ENCODE peak calls at places on chromosomes 16 and 17, in nine cellular contexts. One of them, this sample, is unnamed.

GRCh38 chr17:71922439-71922838 is 198.4 kb upstream of the SOX9 start:
- DNase-seq in adrenal gland: no peak
- DNase-seq in NB4: no peak
- DNase-seq in left cardiac atrium: no peak
- DNase-seq in activated CD4-positive, alpha-beta T cell treated with anti-CD3 and anti-CD28 coated beads, Interleukin-2, amount 10 ng/mL, durations not matched to agents 7 days and 5 days: no peak
- DNase-seq in endothelial cell: no peak
- DNase-seq in COR-L47: no peak
- DNase-seq in effector CD4-positive, alpha-beta T cell: no peak
- DNase-seq in RPMI8226: no peak
- DNase-seq in this sample: peak; percentile 87

GRCh38 chr17:20225162-20226115 is 216.3 kb downstream of the SPECC1 start:
- DNase-seq in adrenal gland: no peak
- DNase-seq in NB4: no peak
- DNase-seq in left cardiac atrium: no peak
- DNase-seq in activated CD4-positive, alpha-beta T cell treated with anti-CD3 and anti-CD28 coated beads, Interleukin-2, amount 10 ng/mL, durations not matched to agents 7 days and 5 days: no peak
- DNase-seq in endothelial cell: no peak
- DNase-seq in COR-L47: no peak
- DNase-seq in effector CD4-positive, alpha-beta T cell: no peak
- DNase-seq in RPMI8226: no peak
- DNase-seq in this sample: no peak

GRCh38 chr16:53433930-53434435 is 288 bp upstream of the RBL2 start:
- DNase-seq in adrenal gland: no peak
- DNase-seq in NB4: no peak
- DNase-seq in left cardiac atrium: no peak
- DNase-seq in activated CD4-positive, alpha-beta T cell treated with anti-CD3 and anti-CD28 coated beads, Interleukin-2, amount 10 ng/mL, durations not matched to agents 7 days and 5 days: peak; percentile 81
- DNase-seq in endothelial cell: no peak
- DNase-seq in COR-L47: no peak
- DNase-seq in effector CD4-positive, alpha-beta T cell: no peak
- DNase-seq in RPMI8226: no peak
- DNase-seq in this sample: no peak

GRCh38 chr17:17191346-17191792 is 14.8 kb downstream of the PLD6 start:
- DNase-seq in adrenal gland: no peak
- DNase-seq in NB4: no peak
- DNase-seq in left cardiac atrium: peak; percentile 55
- DNase-seq in activated CD4-positive, alpha-beta T cell treated with anti-CD3 and anti-CD28 coated beads, Interleukin-2, amount 10 ng/mL, durations not matched to agents 7 days and 5 days: no peak
- DNase-seq in endothelial cell: no peak
- DNase-seq in COR-L47: no peak
- DNase-seq in effector CD4-positive, alpha-beta T cell: no peak
- DNase-seq in RPMI8226: no peak
- DNase-seq in this sample: peak; percentile 89

GRCh38 chr16:72501739-72502653 is 330.0 kb upstream of the PMFBP1 start:
- DNase-seq in adrenal gland: peak; percentile 54
- DNase-seq in NB4: peak; percentile 82
- DNase-seq in left cardiac atrium: peak; percentile 36
- DNase-seq in activated CD4-positive, alpha-beta T cell treated with anti-CD3 and anti-CD28 coated beads, Interleukin-2, amount 10 ng/mL, durations not matched to agents 7 days and 5 days: peak; percentile 47
- DNase-seq in endothelial cell: peak; percentile 68
- DNase-seq in COR-L47: peak; percentile 67
- DNase-seq in effector CD4-positive, alpha-beta T cell: peak; percentile 2
- DNase-seq in RPMI8226: peak; percentile 61
- DNase-seq in this sample: peak; percentile 62

GRCh38 chr16:55728797-55729196 is 73.0 kb downstream of the SLC6A2 start:
- DNase-seq in adrenal gland: no peak
- DNase-seq in NB4: no peak
- DNase-seq in left cardiac atrium: no peak
- DNase-seq in activated CD4-positive, alpha-beta T cell treated with anti-CD3 and anti-CD28 coated beads, Interleukin-2, amount 10 ng/mL, durations not matched to agents 7 days and 5 days: no peak
- DNase-seq in endothelial cell: no peak
- DNase-seq in COR-L47: no peak
- DNase-seq in effector CD4-positive, alpha-beta T cell: no peak
- DNase-seq in RPMI8226: no peak
- DNase-seq in this sample: no peak

GRCh38 chr16:83233153-83233552 is 574.6 kb upstream of the HSBP1 start:
- DNase-seq in adrenal gland: no peak
- DNase-seq in NB4: no peak
- DNase-seq in left cardiac atrium: no peak
- DNase-seq in activated CD4-positive, alpha-beta T cell treated with anti-CD3 and anti-CD28 coated beads, Interleukin-2, amount 10 ng/mL, durations not matched to agents 7 days and 5 days: no peak
- DNase-seq in endothelial cell: no peak
- DNase-seq in COR-L47: no peak
- DNase-seq in effector CD4-positive, alpha-beta T cell: no peak
- DNase-seq in RPMI8226: no peak
- DNase-seq in this sample: no peak

GRCh38 chr17:72575542-72576233 is 454.9 kb downstream of the SOX9 start:
- DNase-seq in adrenal gland: no peak
- DNase-seq in NB4: no peak
- DNase-seq in left cardiac atrium: no peak
- DNase-seq in activated CD4-positive, alpha-beta T cell treated with anti-CD3 and anti-CD28 coated beads, Interleukin-2, amount 10 ng/mL, durations not matched to agents 7 days and 5 days: no peak
- DNase-seq in endothelial cell: no peak
- DNase-seq in COR-L47: no peak
- DNase-seq in effector CD4-positive, alpha-beta T cell: no peak
- DNase-seq in RPMI8226: no peak
- DNase-seq in this sample: no peak

GRCh38 chr16:55041540-55042234 is 111.0 kb downstream of the IRX5 start:
- DNase-seq in adrenal gland: no peak
- DNase-seq in NB4: no peak
- DNase-seq in left cardiac atrium: no peak
- DNase-seq in activated CD4-positive, alpha-beta T cell treated with anti-CD3 and anti-CD28 coated beads, Interleukin-2, amount 10 ng/mL, durations not matched to agents 7 days and 5 days: no peak
- DNase-seq in endothelial cell: no peak
- DNase-seq in COR-L47: no peak
- DNase-seq in effector CD4-positive, alpha-beta T cell: no peak
- DNase-seq in RPMI8226: no peak
- DNase-seq in this sample: no peak

GRCh38 chr17:13073013-13073412 is 55.2 kb upstream of the ELAC2 start:
- DNase-seq in adrenal gland: no peak
- DNase-seq in NB4: no peak
- DNase-seq in left cardiac atrium: no peak
- DNase-seq in activated CD4-positive, alpha-beta T cell treated with anti-CD3 and anti-CD28 coated beads, Interleukin-2, amount 10 ng/mL, durations not matched to agents 7 days and 5 days: no peak
- DNase-seq in endothelial cell: no peak
- DNase-seq in COR-L47: no peak
- DNase-seq in effector CD4-positive, alpha-beta T cell: no peak
- DNase-seq in RPMI8226: no peak
- DNase-seq in this sample: no peak

GRCh38 chr16:58963479-58963878 is 229.4 kb upstream of the GOT2 start:
- DNase-seq in adrenal gland: no peak
- DNase-seq in NB4: no peak
- DNase-seq in left cardiac atrium: no peak
- DNase-seq in activated CD4-positive, alpha-beta T cell treated with anti-CD3 and anti-CD28 coated beads, Interleukin-2, amount 10 ng/mL, durations not matched to agents 7 days and 5 days: no peak
- DNase-seq in endothelial cell: no peak
- DNase-seq in COR-L47: no peak
- DNase-seq in effector CD4-positive, alpha-beta T cell: no peak
- DNase-seq in RPMI8226: no peak
- DNase-seq in this sample: no peak

GRCh38 chr17:18331879-18332278 is 16.8 kb downstream of the SMCR8 start:
- DNase-seq in adrenal gland: no peak
- DNase-seq in NB4: no peak
- DNase-seq in left cardiac atrium: no peak
- DNase-seq in activated CD4-positive, alpha-beta T cell treated with anti-CD3 and anti-CD28 coated beads, Interleukin-2, amount 10 ng/mL, durations not matched to agents 7 days and 5 days: peak; percentile 24
- DNase-seq in endothelial cell: no peak
- DNase-seq in COR-L47: no peak
- DNase-seq in effector CD4-positive, alpha-beta T cell: no peak
- DNase-seq in RPMI8226: no peak
- DNase-seq in this sample: no peak

GRCh38 chr16:66673691-66674090 is 22.9 kb downstream of the CMTM4 start:
- DNase-seq in adrenal gland: no peak
- DNase-seq in NB4: no peak
- DNase-seq in left cardiac atrium: no peak
- DNase-seq in activated CD4-positive, alpha-beta T cell treated with anti-CD3 and anti-CD28 coated beads, Interleukin-2, amount 10 ng/mL, durations not matched to agents 7 days and 5 days: no peak
- DNase-seq in endothelial cell: no peak
- DNase-seq in COR-L47: no peak
- DNase-seq in effector CD4-positive, alpha-beta T cell: no peak
- DNase-seq in RPMI8226: no peak
- DNase-seq in this sample: no peak

GRCh38 chr16:81652798-81653505 is 126.1 kb upstream of the PLCG2 start:
- DNase-seq in adrenal gland: no peak
- DNase-seq in NB4: no peak
- DNase-seq in left cardiac atrium: no peak
- DNase-seq in activated CD4-positive, alpha-beta T cell treated with anti-CD3 and anti-CD28 coated beads, Interleukin-2, amount 10 ng/mL, durations not matched to agents 7 days and 5 days: no peak
- DNase-seq in endothelial cell: no peak
- DNase-seq in COR-L47: peak; percentile 95
- DNase-seq in effector CD4-positive, alpha-beta T cell: no peak
- DNase-seq in RPMI8226: peak; percentile 39
- DNase-seq in this sample: no peak

GRCh38 chr16:81636298-81636960 is 142.7 kb upstream of the PLCG2 start:
- DNase-seq in adrenal gland: no peak
- DNase-seq in NB4: peak; percentile 88
- DNase-seq in left cardiac atrium: no peak
- DNase-seq in activated CD4-positive, alpha-beta T cell treated with anti-CD3 and anti-CD28 coated beads, Interleukin-2, amount 10 ng/mL, durations not matched to agents 7 days and 5 days: no peak
- DNase-seq in endothelial cell: no peak
- DNase-seq in COR-L47: peak; percentile 39
- DNase-seq in effector CD4-positive, alpha-beta T cell: no peak
- DNase-seq in RPMI8226: no peak
- DNase-seq in this sample: no peak

GRCh38 chr17:59372138-59372751 is 40.8 kb downstream of the YPEL2 start:
- DNase-seq in adrenal gland: no peak
- DNase-seq in NB4: peak; percentile 78
- DNase-seq in left cardiac atrium: peak; percentile 51
- DNase-seq in activated CD4-positive, alpha-beta T cell treated with anti-CD3 and anti-CD28 coated beads, Interleukin-2, amount 10 ng/mL, durations not matched to agents 7 days and 5 days: no peak
- DNase-seq in endothelial cell: no peak
- DNase-seq in COR-L47: no peak
- DNase-seq in effector CD4-positive, alpha-beta T cell: no peak
- DNase-seq in RPMI8226: peak; percentile 35
- DNase-seq in this sample: peak; percentile 48

GRCh38 chr17:8096541-8096940 is 9.0 kb upstream of the ALOX12B start:
- DNase-seq in adrenal gland: no peak
- DNase-seq in NB4: no peak
- DNase-seq in left cardiac atrium: no peak
- DNase-seq in activated CD4-positive, alpha-beta T cell treated with anti-CD3 and anti-CD28 coated beads, Interleukin-2, amount 10 ng/mL, durations not matched to agents 7 days and 5 days: no peak
- DNase-seq in endothelial cell: no peak
- DNase-seq in COR-L47: no peak
- DNase-seq in effector CD4-positive, alpha-beta T cell: no peak
- DNase-seq in RPMI8226: no peak
- DNase-seq in this sample: no peak

GRCh38 chr16:77194295-77195231 is 3.6 kb downstream of the MON1B start:
- DNase-seq in adrenal gland: no peak
- DNase-seq in NB4: no peak
- DNase-seq in left cardiac atrium: no peak
- DNase-seq in activated CD4-positive, alpha-beta T cell treated with anti-CD3 and anti-CD28 coated beads, Interleukin-2, amount 10 ng/mL, durations not matched to agents 7 days and 5 days: no peak
- DNase-seq in endothelial cell: no peak
- DNase-seq in COR-L47: no peak
- DNase-seq in effector CD4-positive, alpha-beta T cell: no peak
- DNase-seq in RPMI8226: no peak
- DNase-seq in this sample: no peak

GRCh38 chr17:57357392-57357784 is 101.1 kb downstream of the MSI2 start:
- DNase-seq in adrenal gland: peak; percentile 83
- DNase-seq in NB4: no peak
- DNase-seq in left cardiac atrium: peak; percentile 60
- DNase-seq in activated CD4-positive, alpha-beta T cell treated with anti-CD3 and anti-CD28 coated beads, Interleukin-2, amount 10 ng/mL, durations not matched to agents 7 days and 5 days: no peak
- DNase-seq in endothelial cell: no peak
- DNase-seq in COR-L47: no peak
- DNase-seq in effector CD4-positive, alpha-beta T cell: no peak
- DNase-seq in RPMI8226: peak; percentile 7
- DNase-seq in this sample: no peak

This sample was measured in A172.